ENCODE peak calls at places on chromosomes 2 and 18, in four cellular contexts. O is T-helper 2 cell, K is substantia nigra, L is RKO. P is an unnamed sample.

GRCh38 chr2:24206242-24206641 is 31.4 kb downstream of the FAM228A start:
- DNase-seq in K (no peak), O (no peak), L (no peak), P (no peak)

GRCh38 chr18:923144-923543 is 18.5 kb downstream of the ADCYAP1 start:
- DNase-seq in L (no peak), O (no peak), K (no peak), P (no peak)

GRCh38 chr2:196234672-196235071 is 63.3 kb upstream of the STK17B start:
- DNase-seq in K (no peak), O (no peak), L (no peak), P (no peak)

GRCh38 chr2:42795871-42796301 is 3.5 kb upstream of the HAAO start:
- DNase-seq in K (no peak), L (no peak), O (no peak), P (no peak)

GRCh38 chr2:18630101-18630500 is 40.7 kb upstream of the NT5C1B start:
- DNase-seq in L (no peak), O (no peak), K (no peak), P (no peak)

GRCh38 chr2:30584116-30584515 is 137.1 kb downstream of the LCLAT1 start:
- DNase-seq in L (no peak), O (no peak), K (no peak), P (peak; percentile 5)

GRCh38 chr2:106314427-106314826 is 120.3 kb upstream of the UXS1 start:
- DNase-seq in O (no peak), L (no peak), K (no peak), P (no peak)

GRCh38 chr18:13912601-13913000 is 2.7 kb downstream of the MC2R start:
- DNase-seq in K (no peak), O (no peak), L (no peak), P (no peak)

GRCh38 chr2:73286134-73286533 is 1.9 kb upstream of the FBXO41 start:
- DNase-seq in L (no peak), O (no peak), K (no peak), P (no peak)

GRCh38 chr2:101831351-101831865 is 133.9 kb downstream of the MAP4K4 start:
- DNase-seq in K (peak; percentile 71), O (peak; percentile 15), L (peak; percentile 71), P (peak; percentile 27)

GRCh38 chr2:86439879-86440630 is 1.1 kb upstream of the KDM3A start:
- DNase-seq in O (no peak), L (peak; percentile 9), K (no peak), P (no peak)

GRCh38 chr2:219455635-219456034 is 21.0 kb downstream of the SPEG start:
- DNase-seq in O (no peak), L (no peak), K (no peak), P (no peak)

GRCh38 chr18:38459086-38459485 is 893.5 kb upstream of the CELF4 start:
- DNase-seq in K (no peak), O (no peak), L (no peak), P (no peak)

GRCh38 chr2:55133467-55134315 is 83.4 kb upstream of the RTN4 start:
- DNase-seq in O (no peak), L (no peak), K (peak; percentile 66), P (peak; percentile 52)

GRCh38 chr2:105344704-105345345 is 7.5 kb downstream of the C2orf49 start:
- DNase-seq in K (no peak), O (no peak), L (peak; percentile 71), P (no peak)

GRCh38 chr2:71100195-71100964 is 29.6 kb downstream of the MCEE start:
- DNase-seq in K (peak; percentile 6), O (no peak), L (peak; percentile 72), P (peak; percentile 50)

GRCh38 chr18:22032392-22032961 is 136.9 kb upstream of the GATA6 start:
- DNase-seq in L (peak; percentile 96), O (no peak), K (no peak), P (no peak)

GRCh38 chr2:225581135-225581534 is 181.6 kb downstream of the NYAP2 start:
- DNase-seq in K (no peak), O (no peak), L (no peak), P (no peak)

GRCh38 chr18:51125976-51126375 is 71.5 kb downstream of the MEX3C start:
- DNase-seq in L (no peak), K (no peak), O (no peak), P (no peak)

GRCh38 chr2:49251766-49252165 is 97.5 kb upstream of the FSHR start:
- DNase-seq in O (no peak), L (peak; percentile 17), K (no peak), P (no peak)

GRCh38 chr18:10518595-10519273 is 7.1 kb upstream of the NAPG start:
- DNase-seq in O (no peak), K (peak; percentile 60), L (no peak), P (no peak)

GRCh38 chr2:217467331-217467730 is 535.5 kb downstream of the TNS1 start:
- DNase-seq in O (no peak), K (no peak), L (no peak), P (no peak)

GRCh38 chr2:241017228-241017940 is 19.0 kb downstream of the SNED1 start:
- DNase-seq in K (no peak), O (no peak), L (no peak), P (no peak)